ENCODE peak calls at places on chromosomes 1 and 21, in seven cellular contexts. One of them, this sample, is unnamed.

GRCh38 chr1:111736548-111737215 is 2.5 kb downstream of the INKA2 start:
- DNase-seq in iPS-NIHi11: no peak
- DNase-seq in AG20443: no peak
- DNase-seq in fibroblast of pulmonary artery: peak
- DNase-seq in EL: peak
- DNase-seq in CD8-positive, alpha-beta memory T cell: no peak
- DNase-seq in effector memory CD8-positive, alpha-beta T cell: no peak
- DNase-seq in this sample: no peak

GRCh38 chr1:212218911-212219310 is 66.3 kb upstream of the PPP2R5A start:
- DNase-seq in iPS-NIHi11: peak
- DNase-seq in AG20443: peak
- DNase-seq in fibroblast of pulmonary artery: peak
- DNase-seq in EL: peak
- DNase-seq in CD8-positive, alpha-beta memory T cell: no peak
- DNase-seq in effector memory CD8-positive, alpha-beta T cell: no peak
- DNase-seq in this sample: no peak

GRCh38 chr1:46130144-46130543 is 2.3 kb downstream of the PIK3R3 start:
- DNase-seq in iPS-NIHi11: no peak
- DNase-seq in AG20443: no peak
- DNase-seq in fibroblast of pulmonary artery: no peak
- DNase-seq in EL: no peak
- DNase-seq in CD8-positive, alpha-beta memory T cell: no peak
- DNase-seq in effector memory CD8-positive, alpha-beta T cell: no peak
- DNase-seq in this sample: no peak

GRCh38 chr1:12518956-12519707 is 98.9 kb downstream of the DHRS3 start:
- DNase-seq in iPS-NIHi11: no peak
- DNase-seq in AG20443: peak
- DNase-seq in fibroblast of pulmonary artery: peak
- DNase-seq in EL: peak
- DNase-seq in CD8-positive, alpha-beta memory T cell: no peak
- DNase-seq in effector memory CD8-positive, alpha-beta T cell: no peak
- DNase-seq in this sample: peak

GRCh38 chr1:8679411-8679800 is 138.0 kb downstream of the RERE start:
- DNase-seq in iPS-NIHi11: no peak
- DNase-seq in AG20443: no peak
- DNase-seq in fibroblast of pulmonary artery: peak
- DNase-seq in EL: no peak
- DNase-seq in CD8-positive, alpha-beta memory T cell: no peak
- DNase-seq in effector memory CD8-positive, alpha-beta T cell: no peak
- DNase-seq in this sample: no peak

GRCh38 chr1:234978397-234979291 is 150.0 kb downstream of the TOMM20 start:
- DNase-seq in iPS-NIHi11: no peak
- DNase-seq in AG20443: no peak
- DNase-seq in fibroblast of pulmonary artery: peak
- DNase-seq in EL: peak
- DNase-seq in CD8-positive, alpha-beta memory T cell: no peak
- DNase-seq in effector memory CD8-positive, alpha-beta T cell: peak
- DNase-seq in this sample: peak

GRCh38 chr1:197736689-197737088 is 38.6 kb downstream of the DENND1B start:
- DNase-seq in iPS-NIHi11: no peak
- DNase-seq in AG20443: peak
- DNase-seq in fibroblast of pulmonary artery: peak
- DNase-seq in EL: peak
- DNase-seq in CD8-positive, alpha-beta memory T cell: no peak
- DNase-seq in effector memory CD8-positive, alpha-beta T cell: no peak
- DNase-seq in this sample: no peak

GRCh38 chr1:162279099-162279498 is 97.6 kb downstream of the SPATA46 start:
- DNase-seq in iPS-NIHi11: no peak
- DNase-seq in AG20443: no peak
- DNase-seq in fibroblast of pulmonary artery: no peak
- DNase-seq in EL: no peak
- DNase-seq in CD8-positive, alpha-beta memory T cell: no peak
- DNase-seq in effector memory CD8-positive, alpha-beta T cell: no peak
- DNase-seq in this sample: no peak

GRCh38 chr1:217585577-217585976 is 45.3 kb downstream of the GPATCH2 start:
- DNase-seq in iPS-NIHi11: no peak
- DNase-seq in AG20443: no peak
- DNase-seq in fibroblast of pulmonary artery: peak
- DNase-seq in EL: no peak
- DNase-seq in CD8-positive, alpha-beta memory T cell: no peak
- DNase-seq in effector memory CD8-positive, alpha-beta T cell: no peak
- DNase-seq in this sample: no peak

GRCh38 chr21:36004441-36004840 is 55.9 kb downstream of the SETD4 start:
- DNase-seq in iPS-NIHi11: no peak
- DNase-seq in AG20443: peak
- DNase-seq in fibroblast of pulmonary artery: no peak
- DNase-seq in EL: no peak
- DNase-seq in CD8-positive, alpha-beta memory T cell: no peak
- DNase-seq in effector memory CD8-positive, alpha-beta T cell: no peak
- DNase-seq in this sample: no peak

GRCh38 chr21:41778974-41779600 is 12.2 kb upstream of the RIPK4 start:
- DNase-seq in iPS-NIHi11: no peak
- DNase-seq in AG20443: no peak
- DNase-seq in fibroblast of pulmonary artery: no peak
- DNase-seq in EL: no peak
- DNase-seq in CD8-positive, alpha-beta memory T cell: no peak
- DNase-seq in effector memory CD8-positive, alpha-beta T cell: no peak
- DNase-seq in this sample: no peak

GRCh38 chr1:200260587-200261335 is 149.1 kb downstream of the ZNF281 start:
- DNase-seq in iPS-NIHi11: no peak
- DNase-seq in AG20443: peak
- DNase-seq in fibroblast of pulmonary artery: no peak
- DNase-seq in EL: no peak
- DNase-seq in CD8-positive, alpha-beta memory T cell: no peak
- DNase-seq in effector memory CD8-positive, alpha-beta T cell: no peak
- DNase-seq in this sample: no peak

GRCh38 chr1:242524571-242525359 is at the start of gene PLD5:
- DNase-seq in iPS-NIHi11: peak
- DNase-seq in AG20443: peak
- DNase-seq in fibroblast of pulmonary artery: no peak
- DNase-seq in EL: no peak
- DNase-seq in CD8-positive, alpha-beta memory T cell: no peak
- DNase-seq in effector memory CD8-positive, alpha-beta T cell: no peak
- DNase-seq in this sample: no peak

GRCh38 chr1:94720091-94720793 is 99.9 kb upstream of the SLC44A3 start:
- DNase-seq in iPS-NIHi11: no peak
- DNase-seq in AG20443: no peak
- DNase-seq in fibroblast of pulmonary artery: no peak
- DNase-seq in EL: no peak
- DNase-seq in CD8-positive, alpha-beta memory T cell: no peak
- DNase-seq in effector memory CD8-positive, alpha-beta T cell: no peak
- DNase-seq in this sample: no peak

GRCh38 chr1:53959664-53960250 is 13.6 kb downstream of the LRRC42 start:
- DNase-seq in iPS-NIHi11: peak
- DNase-seq in AG20443: no peak
- DNase-seq in fibroblast of pulmonary artery: peak
- DNase-seq in EL: peak
- DNase-seq in CD8-positive, alpha-beta memory T cell: peak
- DNase-seq in effector memory CD8-positive, alpha-beta T cell: peak
- DNase-seq in this sample: no peak

GRCh38 chr1:62884156-62884740 is 100.3 kb downstream of the ATG4C start:
- DNase-seq in iPS-NIHi11: no peak
- DNase-seq in AG20443: no peak
- DNase-seq in fibroblast of pulmonary artery: no peak
- DNase-seq in EL: no peak
- DNase-seq in CD8-positive, alpha-beta memory T cell: no peak
- DNase-seq in effector memory CD8-positive, alpha-beta T cell: no peak
- DNase-seq in this sample: no peak

GRCh38 chr1:5286244-5286643 is 631.8 kb downstream of the AJAP1 start:
- DNase-seq in iPS-NIHi11: no peak
- DNase-seq in AG20443: no peak
- DNase-seq in fibroblast of pulmonary artery: no peak
- DNase-seq in EL: no peak
- DNase-seq in CD8-positive, alpha-beta memory T cell: peak
- DNase-seq in effector memory CD8-positive, alpha-beta T cell: peak
- DNase-seq in this sample: no peak

GRCh38 chr1:234933031-234933430 is 195.6 kb downstream of the TOMM20 start:
- DNase-seq in iPS-NIHi11: no peak
- DNase-seq in AG20443: no peak
- DNase-seq in fibroblast of pulmonary artery: no peak
- DNase-seq in EL: no peak
- DNase-seq in CD8-positive, alpha-beta memory T cell: no peak
- DNase-seq in effector memory CD8-positive, alpha-beta T cell: no peak
- DNase-seq in this sample: no peak

GRCh38 chr1:35573776-35574654 is 901 bp downstream of the TFAP2E start:
- DNase-seq in iPS-NIHi11: peak
- DNase-seq in AG20443: no peak
- DNase-seq in fibroblast of pulmonary artery: no peak
- DNase-seq in EL: no peak
- DNase-seq in CD8-positive, alpha-beta memory T cell: no peak
- DNase-seq in effector memory CD8-positive, alpha-beta T cell: no peak
- DNase-seq in this sample: no peak

GRCh38 chr1:214550339-214551051 is 907 bp downstream of the PTPN14 start:
- DNase-seq in iPS-NIHi11: no peak
- DNase-seq in AG20443: peak
- DNase-seq in fibroblast of pulmonary artery: no peak
- DNase-seq in EL: peak
- DNase-seq in CD8-positive, alpha-beta memory T cell: no peak
- DNase-seq in effector memory CD8-positive, alpha-beta T cell: no peak
- DNase-seq in this sample: no peak

GRCh38 chr1:100971021-100971420 is 54.6 kb downstream of the DPH5 start:
- DNase-seq in iPS-NIHi11: no peak
- DNase-seq in AG20443: no peak
- DNase-seq in fibroblast of pulmonary artery: no peak
- DNase-seq in EL: no peak
- DNase-seq in CD8-positive, alpha-beta memory T cell: no peak
- DNase-seq in effector memory CD8-positive, alpha-beta T cell: no peak
- DNase-seq in this sample: no peak

GRCh38 chr1:164647211-164647610 is 88.2 kb downstream of the PBX1 start:
- DNase-seq in iPS-NIHi11: peak
- DNase-seq in AG20443: no peak
- DNase-seq in fibroblast of pulmonary artery: no peak
- DNase-seq in EL: no peak
- DNase-seq in CD8-positive, alpha-beta memory T cell: no peak
- DNase-seq in effector memory CD8-positive, alpha-beta T cell: no peak
- DNase-seq in this sample: no peak

GRCh38 chr1:209045326-209046057 is 538.0 kb upstream of the CAMK1G start:
- DNase-seq in iPS-NIHi11: no peak
- DNase-seq in AG20443: no peak
- DNase-seq in fibroblast of pulmonary artery: no peak
- DNase-seq in EL: peak
- DNase-seq in CD8-positive, alpha-beta memory T cell: no peak
- DNase-seq in effector memory CD8-positive, alpha-beta T cell: no peak
- DNase-seq in this sample: no peak

GRCh38 chr1:188715566-188715965 is 1762.1 kb downstream of the BRINP3 start:
- DNase-seq in iPS-NIHi11: peak
- DNase-seq in AG20443: no peak
- DNase-seq in fibroblast of pulmonary artery: no peak
- DNase-seq in EL: no peak
- DNase-seq in CD8-positive, alpha-beta memory T cell: no peak
- DNase-seq in effector memory CD8-positive, alpha-beta T cell: no peak
- DNase-seq in this sample: no peak